ENCODE peak calls at places on chromosomes 11 and 22, in five cellular contexts. B, N, H, E and O are unnamed samples.
A peak's percentile ranks its signal among the peaks of the same experiment; 100 is the strongest.

GRCh38 chr22:23822101-23822671 is 16.6 kb downstream of the DERL3 start:
- DNase-seq in B (no peak), N (no peak), H (no peak), E (no peak), O (no peak)

GRCh38 chr22:26702906-26703830 is 45.8 kb downstream of the MIAT start:
- DNase-seq in B (no peak), N (no peak), H (no peak), E (no peak), O (no peak)

GRCh38 chr11:34194576-34195335 is 89.3 kb downstream of the NAT10 start:
- DNase-seq in B (no peak), N (no peak), H (peak; percentile 34), E (no peak), O (no peak)

GRCh38 chr11:62054484-62055121 is 69.2 kb upstream of the INCENP start:
- DNase-seq in B (no peak), N (no peak), H (no peak), E (no peak), O (peak; percentile 20)

GRCh38 chr11:34160049-34160721 is 54.8 kb downstream of the NAT10 start:
- DNase-seq in B (no peak), N (no peak), H (no peak), E (no peak), O (no peak)

GRCh38 chr11:122440783-122441701 is 214.5 kb upstream of the UBASH3B start:
- DNase-seq in B (peak; percentile 43), N (peak; percentile 19), H (peak; percentile 27), E (peak; percentile 58), O (no peak)

GRCh38 chr22:31898911-31899310 is 45.4 kb upstream of the YWHAH start:
- DNase-seq in B (no peak), N (no peak), H (no peak), E (no peak), O (no peak)

GRCh38 chr11:3992964-3993363 is 101.6 kb upstream of the RRM1 start:
- DNase-seq in B (no peak), N (no peak), H (no peak), E (no peak), O (no peak)

GRCh38 chr22:39351689-39352214 is 2.0 kb downstream of the SYNGR1 start:
- DNase-seq in B (no peak), N (no peak), H (peak; percentile 43), E (no peak), O (no peak)

GRCh38 chr22:44425356-44425755 is 72.7 kb downstream of the RTL6 start:
- DNase-seq in B (no peak), N (no peak), H (no peak), E (no peak), O (no peak)

GRCh38 chr11:363948-364761 is 5.1 kb upstream of the B4GALNT4 start:
- DNase-seq in B (no peak), N (no peak), H (no peak), E (no peak), O (peak; percentile 62)

GRCh38 chr11:68411501-68411991 is 49.0 kb upstream of the PPP6R3 start:
- DNase-seq in B (no peak), N (no peak), H (no peak), E (no peak), O (no peak)

GRCh38 chr11:108606070-108606469 is 12.5 kb upstream of the EXPH5 start:
- DNase-seq in B (no peak), N (no peak), H (no peak), E (no peak), O (no peak)

GRCh38 chr22:36323182-36323854 is 64.4 kb downstream of the MYH9 start:
- DNase-seq in B (peak; percentile 73), N (peak; percentile 59), H (peak; percentile 79), E (peak; percentile 71), O (no peak)

GRCh38 chr11:7486731-7487130 is 1.4 kb downstream of the OLFML1 start:
- DNase-seq in B (no peak), N (no peak), H (peak; percentile 16), E (peak; percentile 53), O (no peak)

GRCh38 chr22:45692549-45692948 is 20.9 kb downstream of the ATXN10 start:
- DNase-seq in B (no peak), N (no peak), H (no peak), E (no peak), O (no peak)

GRCh38 chr11:636511-637332 is at the start of gene DRD4:
- DNase-seq in B (no peak), N (no peak), H (peak; percentile 58), E (no peak), O (no peak)

GRCh38 chr11:99257131-99257530 is 236.4 kb downstream of the CNTN5 start:
- DNase-seq in B (no peak), N (no peak), H (no peak), E (no peak), O (no peak)

GRCh38 chr11:133498969-133499368 is 33.3 kb downstream of the OPCML start:
- DNase-seq in B (no peak), N (no peak), H (no peak), E (no peak), O (no peak)

GRCh38 chr11:45378516-45378915 is 92.4 kb upstream of the SYT13 start:
- DNase-seq in B (no peak), N (no peak), H (no peak), E (no peak), O (no peak)

GRCh38 chr22:47687364-47687655 is 924.9 kb downstream of the TBC1D22A start:
- DNase-seq in B (no peak), N (no peak), H (no peak), E (no peak), O (no peak)

GRCh38 chr22:47690586-47690985 is 928.1 kb downstream of the TBC1D22A start:
- DNase-seq in B (no peak), N (no peak), H (no peak), E (no peak), O (no peak)

GRCh38 chr22:47686594-47687363 is 924.3 kb downstream of the TBC1D22A start:
- DNase-seq in B (no peak), N (no peak), H (no peak), E (no peak), O (no peak)

GRCh38 chr22:47690166-47690565 is 927.7 kb downstream of the TBC1D22A start:
- DNase-seq in B (no peak), N (no peak), H (no peak), E (no peak), O (no peak)

DNA sequence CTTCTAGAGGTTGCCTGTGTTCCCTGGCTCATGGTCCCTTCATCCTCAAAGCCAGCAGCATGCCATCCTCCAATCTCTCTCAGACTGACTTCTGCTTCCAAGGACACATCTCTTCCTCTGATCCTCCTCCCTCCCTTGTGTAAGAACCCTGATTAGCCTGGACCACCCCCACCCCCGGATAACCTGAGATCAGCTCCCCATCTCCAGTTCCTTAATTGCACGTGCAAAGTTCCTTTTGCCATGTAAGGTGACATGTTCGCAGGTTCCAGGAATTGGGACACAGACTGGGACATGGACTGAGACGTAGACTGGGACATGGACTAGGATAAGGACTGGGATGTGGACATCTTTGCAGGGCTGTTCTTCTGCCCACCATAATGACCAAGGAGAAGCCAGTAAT is 925.3 kb downstream of the TBC1D22A start:
- DNase-seq in B (no peak), N (no peak), H (no peak), E (no peak), O (no peak)
- H3K9me3 ChIP-seq in B (peaks cover 24% of the 10 kb centered on the region), N (peaks cover 30% of the 10 kb centered on the region), H (no peaks in the 10 kb centered on the region), E (no peaks in the 10 kb centered on the region), O (peaks cover 10% of the 10 kb centered on the region)

GRCh38 chr11:20459865-20460264 is 72.3 kb downstream of the PRMT3 start:
- DNase-seq in B (no peak), N (no peak), H (no peak), E (no peak), O (no peak)
- H3K27me3 ChIP-seq in B (no peaks in the 10 kb centered on the region), N (no peaks in the 10 kb centered on the region), H (no peaks in the 10 kb centered on the region), E (no peaks in the 10 kb centered on the region), O (no peaks in the 10 kb centered on the region)

DNA sequence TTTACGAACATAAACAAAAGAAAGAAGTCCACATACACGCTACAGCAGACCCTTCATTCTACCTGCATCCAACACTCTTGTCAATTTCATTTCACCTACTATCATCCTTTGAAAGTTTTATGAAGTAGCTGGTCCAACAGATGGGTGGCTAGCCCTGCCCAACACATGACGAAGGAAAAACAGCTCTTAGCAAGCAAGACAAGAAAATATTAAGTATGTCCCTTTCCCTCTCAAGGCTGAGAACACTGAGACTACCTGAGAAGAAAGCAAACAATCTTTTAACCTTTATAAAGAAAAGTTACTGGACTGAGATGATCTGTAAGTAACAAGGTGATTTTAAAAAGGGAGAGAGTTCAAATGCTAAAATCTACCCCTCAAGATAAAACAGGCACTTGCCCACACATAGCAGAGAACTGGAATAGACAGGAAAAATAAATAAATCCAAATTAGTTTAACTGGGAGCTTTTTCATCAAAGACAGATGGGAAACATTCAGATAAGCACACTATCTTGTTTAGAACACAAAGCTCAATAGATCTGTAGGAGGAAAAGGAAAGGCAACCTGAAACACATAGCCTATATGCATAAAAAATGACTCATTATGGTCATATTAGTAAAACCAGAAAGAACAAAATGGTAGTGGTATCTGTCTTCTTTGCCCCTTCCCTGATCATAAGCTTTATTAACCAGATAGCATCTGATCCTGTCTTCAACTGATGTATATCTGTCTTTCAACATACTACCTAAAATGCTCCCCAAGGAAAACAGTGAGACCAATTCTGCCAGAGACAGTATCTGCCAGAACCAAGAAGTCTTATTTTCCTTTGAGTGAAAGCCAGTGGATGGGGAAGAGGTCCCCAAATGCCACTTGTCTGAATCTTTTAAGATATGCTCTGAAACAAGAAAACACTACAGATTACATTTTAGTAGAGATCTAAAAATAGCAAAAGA is 104.3 kb downstream of the MRTFA start:
- DNase-seq in B (no peak), N (no peak), H (no peak), E (no peak), O (no peak)
- H3K27ac ChIP-seq in B (peak overlapping the region; percentile 52), N (no peak overlapping the region), H (peak overlapping the region; percentile 73), E (peak overlapping the region; percentile 27), O (peak overlapping the region; percentile 40)

DNA sequence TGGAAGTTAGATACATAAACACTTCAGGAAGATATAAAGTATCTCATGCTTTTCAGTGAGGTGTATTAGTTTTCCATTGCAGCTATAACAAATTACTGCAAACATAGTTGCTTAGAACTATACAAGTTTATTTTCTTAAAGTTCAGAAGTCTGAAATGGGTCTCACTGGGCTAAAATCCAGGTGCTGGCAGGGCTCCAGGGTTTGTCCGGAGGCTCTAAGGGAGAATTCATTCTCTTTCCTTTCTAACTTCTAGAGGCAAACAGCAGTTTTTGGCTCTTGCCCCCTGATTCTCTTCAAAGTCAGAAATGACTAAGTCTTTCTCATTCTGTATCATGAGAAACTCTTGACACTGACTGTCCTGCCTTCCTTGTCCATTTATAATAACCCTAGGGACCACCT is 138.8 kb downstream of the AASDHPPT start:
- DNase-seq in B (peak; percentile 42), N (no peak), H (no peak), E (no peak), O (no peak)
- H3K9me3 ChIP-seq in B (peaks cover 15% of the 10 kb centered on the region), N (no peaks in the 10 kb centered on the region), H (no peaks in the 10 kb centered on the region), E (no peaks in the 10 kb centered on the region), O (no peaks in the 10 kb centered on the region)

GRCh38 chr11:69635804-69636511 is 5.0 kb upstream of the CCND1 start:
- DNase-seq in B (no peak), N (no peak), H (no peak), E (no peak), O (no peak)
- H3K27me3 ChIP-seq in B (peaks cover 9% of the 10 kb centered on the region), N (peaks cover 21% of the 10 kb centered on the region), H (peaks cover 34% of the 10 kb centered on the region), E (peaks cover 7% of the 10 kb centered on the region), O (peaks cover 60% of the 10 kb centered on the region)

GRCh38 chr11:65353900-65354264 is 669 bp upstream of the TIGD3 start:
- DNase-seq in B (no peak), N (no peak), H (no peak), E (peak; percentile 46), O (no peak)
- H3K27ac ChIP-seq in B (peak overlapping the region; percentile 75), N (peak overlapping the region; percentile 72), H (peak overlapping the region; percentile 33), E (peak overlapping the region; percentile 60), O (no peak overlapping the region)